ENCODE peak calls at places on chromosomes 12 and 14, in eight cellular contexts. Q is nephron progenitor cell, D is GM13977, Y is AG10803, B is GM20000, R is neural crest cell, P is vagina, O is foreskin fibroblast. I is an unnamed sample.

GRCh38 chr12:127966331-127966730 is 300.6 kb upstream of the TMEM132C start:
- DNase-seq in R (no peak), B (no peak), Y (no peak), P (no peak), D (no peak), O (no peak), Q (no peak), I (no peak)

GRCh38 chr12:11797317-11797913 is 147.9 kb downstream of the ETV6 start:
- DNase-seq in B (no peak), D (no peak), Y (peak), Q (no peak), P (no peak), O (peak), R (no peak), I (peak)

GRCh38 chr14:72948481-72949138 is 22.3 kb downstream of the DCAF4 start:
- DNase-seq in R (peak), P (no peak), O (peak), Q (peak), B (peak), D (peak), Y (peak), I (peak)

GRCh38 chr12:68792952-68793351 is 15.0 kb upstream of the MDM2 start:
- DNase-seq in R (no peak), P (no peak), B (peak), O (peak), D (peak), Y (no peak), Q (no peak), I (peak)

GRCh38 chr12:43761535-43761934 is 2.8 kb downstream of the IRAK4 start:
- DNase-seq in D (no peak), O (no peak), R (no peak), Y (no peak), B (no peak), Q (no peak), P (no peak), I (no peak)

GRCh38 chr14:72478397-72479025 is 415.4 kb downstream of the DPF3 start:
- DNase-seq in R (no peak), D (no peak), B (no peak), P (no peak), O (no peak), Q (peak), Y (no peak), I (no peak)

GRCh38 chr12:114396153-114396868 is 9.6 kb downstream of the TBX5 start:
- DNase-seq in P (no peak), B (no peak), Q (no peak), O (no peak), Y (no peak), R (no peak), D (peak), I (no peak)

GRCh38 chr12:74890237-74890599 is 319.4 kb downstream of the KCNC2 start:
- DNase-seq in B (peak), Y (peak), P (no peak), Q (no peak), D (peak), O (peak), R (no peak), I (peak)

GRCh38 chr12:65668981-65669695 is 155.1 kb upstream of the HMGA2 start:
- DNase-seq in D (no peak), B (no peak), P (no peak), Q (no peak), O (peak), Y (no peak), R (no peak), I (peak)

GRCh38 chr12:114678028-114678427 is 5.9 kb downstream of the TBX3 start:
- DNase-seq in Q (no peak), B (no peak), R (no peak), O (peak), P (no peak), Y (no peak), D (no peak), I (no peak)

GRCh38 chr14:49768301-49769121 is 558 bp downstream of the KLHDC2 start:
- DNase-seq in Y (peak), B (peak), D (peak), P (no peak), O (peak), R (peak), Q (peak), I (peak)

GRCh38 chr14:60756847-60757246 is 22.3 kb downstream of the MNAT1 start:
- DNase-seq in B (no peak), Y (peak), O (peak), Q (no peak), D (no peak), P (no peak), R (no peak), I (peak)

GRCh38 chr12:19288603-19289244 is 150.6 kb upstream of the AEBP2 start:
- DNase-seq in Y (peak), Q (no peak), D (peak), P (no peak), B (peak), R (no peak), O (peak), I (peak)

GRCh38 chr14:50607181-50607580 is 47.2 kb downstream of the ATL1 start:
- DNase-seq in D (no peak), Q (no peak), R (no peak), Y (peak), P (no peak), O (peak), B (no peak), I (peak)

GRCh38 chr14:102057480-102058114 is 29.2 kb downstream of the HSP90AA1 start:
- DNase-seq in Q (no peak), R (no peak), B (no peak), O (no peak), Y (no peak), P (no peak), D (no peak), I (no peak)

GRCh38 chr12:26402648-26403047 is 207.3 kb downstream of the SSPN start:
- DNase-seq in D (no peak), P (no peak), R (no peak), Y (no peak), Q (no peak), B (no peak), O (no peak), I (no peak)

GRCh38 chr14:91568626-91569025 is 58.5 kb upstream of the PPP4R3A start:
- DNase-seq in R (no peak), Y (no peak), B (no peak), P (no peak), Q (no peak), O (no peak), D (no peak), I (no peak)

GRCh38 chr14:55426881-55427280 is 13.5 kb downstream of the TBPL2 start:
- DNase-seq in D (no peak), R (no peak), Q (no peak), P (no peak), B (no peak), Y (no peak), O (no peak), I (no peak)

GRCh38 chr12:13164271-13164670 is 32.3 kb upstream of the EMP1 start:
- DNase-seq in D (no peak), Y (no peak), B (no peak), P (no peak), R (no peak), Q (no peak), O (no peak), I (no peak)

GRCh38 chr14:81385824-81386223 is 14.3 kb downstream of the STON2 start:
- DNase-seq in R (no peak), Q (no peak), P (no peak), Y (no peak), B (no peak), D (no peak), O (no peak), I (no peak)

GRCh38 chr12:85155791-85156190 is 119.6 kb downstream of the LRRIQ1 start:
- DNase-seq in R (no peak), D (no peak), Q (no peak), B (no peak), Y (peak), P (no peak), O (peak), I (peak)

GRCh38 chr12:30795410-30795659 is 40.6 kb upstream of the CAPRIN2 start:
- DNase-seq in Q (peak), D (no peak), O (no peak), R (no peak), Y (no peak), B (no peak), P (no peak), I (no peak)

GRCh38 chr12:47715393-47715876 is 9.6 kb upstream of the RPAP3 start:
- DNase-seq in R (peak), D (peak), Q (peak), Y (peak), O (peak), P (no peak), B (peak), I (peak)

GRCh38 chr14:37889087-37889486 is 293.7 kb downstream of the TTC6 start:
- DNase-seq in B (no peak), Y (no peak), P (no peak), R (no peak), O (no peak), D (no peak), Q (no peak), I (no peak)
- TF ChIP-seq CTCF in B (no peak), Y (no peak), P (no peak), R (no peak), O (no peak), D (no peak), Q (no peak), I (no peak)

GRCh38 chr12:77540097-77540496 is 290.6 kb upstream of the NAV3 start:
- DNase-seq in Q (no peak), O (no peak), D (no peak), R (no peak), Y (no peak), B (no peak), P (no peak), I (no peak)
- TF ChIP-seq CTCF in Q (no peak), O (no peak), D (peak), R (no peak), Y (no peak), B (no peak), P (no peak), I (no peak)

GRCh38 chr12:57176139-57176477 is 28.7 kb upstream of the LRP1-AS start:
- DNase-seq in R (no peak), Y (no peak), P (no peak), Q (no peak), D (no peak), B (no peak), O (no peak), I (no peak)
- TF ChIP-seq CTCF in R (peak), Y (no peak), P (no peak), Q (no peak), D (no peak), B (no peak), O (no peak), I (no peak)

GRCh38 chr12:61367281-61367785 is 892.9 kb upstream of the USP15 start:
- DNase-seq in P (no peak), Q (no peak), D (no peak), O (no peak), B (no peak), R (no peak), Y (no peak), I (no peak)
- TF ChIP-seq CTCF in P (no peak), Q (no peak), D (no peak), O (peak), B (no peak), R (no peak), Y (no peak), I (no peak)

GRCh38 chr12:124656214-124656516 is 88.8 kb upstream of the NCOR2 start:
- DNase-seq in D (no peak), Q (no peak), O (no peak), Y (no peak), R (no peak), B (no peak), P (no peak), I (no peak)
- TF ChIP-seq CTCF in D (no peak), Q (no peak), O (no peak), Y (no peak), R (no peak), B (no peak), P (no peak), I (peak)

I was measured in fibroblast of mammary gland.